ENCODE peak calls at places on chromosomes 12 and 14, in four cellular contexts. N is posterior cingulate gyrus, I is endothelial cell, Z is COLO829. P is an unnamed sample.

GRCh38 chr12:110732572-110732971 is 10.1 kb downstream of the PPP1CC start:
- DNase-seq in N (no peak), I (no peak), Z (no peak), P (peak)

GRCh38 chr12:46667547-46667946 is 158.2 kb downstream of the SLC38A4 start:
- DNase-seq in N (no peak), I (no peak), Z (no peak), P (no peak)

GRCh38 chr14:72788972-72789728 is 104.8 kb downstream of the DPF3 start:
- DNase-seq in N (no peak), I (no peak), Z (no peak), P (no peak)

GRCh38 chr12:1857821-1858220 is 37.5 kb downstream of the LRTM2 start:
- DNase-seq in N (no peak), I (no peak), Z (no peak), P (peak)

GRCh38 chr12:5872745-5873144 is 72.3 kb downstream of the ANO2 start:
- DNase-seq in N (no peak), I (no peak), Z (no peak), P (no peak)

GRCh38 chr12:26798013-26798412 is 35.0 kb downstream of the ITPR2 start:
- DNase-seq in N (no peak), I (no peak), Z (no peak), P (no peak)

GRCh38 chr12:27523305-27523641 is 733 bp upstream of the PPFIBP1 start:
- DNase-seq in N (no peak), I (no peak), Z (peak), P (no peak)

GRCh38 chr14:65334765-65335411 is 77.6 kb upstream of the FUT8 start:
- DNase-seq in N (no peak), I (no peak), Z (no peak), P (no peak)

GRCh38 chr12:97097734-97098133 is 190.7 kb downstream of the NEDD1 start:
- DNase-seq in N (no peak), I (no peak), Z (no peak), P (no peak)

GRCh38 chr12:71871116-71871515 is 31.6 kb downstream of the TBC1D15 start:
- DNase-seq in N (no peak), I (no peak), Z (no peak), P (no peak)

GRCh38 chr12:115755061-115755751 is 522.3 kb downstream of the MED13L start:
- DNase-seq in N (no peak), I (no peak), Z (no peak), P (no peak)

GRCh38 chr12:89105243-89105642 is 247.1 kb downstream of the DUSP6 start:
- DNase-seq in N (no peak), I (no peak), Z (no peak), P (no peak)

GRCh38 chr12:105409286-105409685 is 78.8 kb downstream of the C12orf75 start:
- DNase-seq in N (no peak), I (no peak), Z (no peak), P (no peak)

GRCh38 chr12:22525426-22525825 is 18.9 kb downstream of the C2CD5 start:
- DNase-seq in N (no peak), I (no peak), Z (no peak), P (no peak)

GRCh38 chr12:87953257-87953860 is 75.8 kb downstream of the C12orf50 start:
- DNase-seq in N (no peak), I (peak), Z (peak), P (no peak)

GRCh38 chr12:19799886-19800602 is 360.8 kb downstream of the AEBP2 start:
- DNase-seq in N (no peak), I (no peak), Z (no peak), P (no peak)

GRCh38 chr12:115895247-115895646 is 382.2 kb downstream of the MED13L start:
- DNase-seq in N (no peak), I (no peak), Z (peak), P (no peak)

GRCh38 chr12:67025543-67026114 is 243.5 kb upstream of the CAND1 start:
- DNase-seq in N (no peak), I (peak), Z (peak), P (no peak)

GRCh38 chr12:62802321-62802720 is 132.6 kb downstream of the PPM1H start:
- DNase-seq in N (no peak), I (no peak), Z (no peak), P (no peak)

GRCh38 chr12:108949976-108950375 is 70.1 kb downstream of the DAO start:
- DNase-seq in N (no peak), I (no peak), Z (no peak), P (no peak)

GRCh38 chr14:55908071-55908470 is 210.1 kb upstream of the PELI2 start:
- DNase-seq in N (no peak), I (no peak), Z (no peak), P (no peak)

GRCh38 chr12:5083955-5084849 is 40.5 kb downstream of the KCNA5 start:
- DNase-seq in N (no peak), I (peak), Z (peak), P (no peak)

GRCh38 chr12:92899388-92900001 is 29.6 kb downstream of the EEA1 start:
- DNase-seq in N (no peak), I (no peak), Z (peak), P (peak)

GRCh38 chr14:21231020-21231652 is 38.1 kb downstream of the HNRNPC start:
- DNase-seq in N (no peak), I (no peak), Z (no peak), P (no peak)

GRCh38 chr12:97127061-97127460 is 220.0 kb downstream of the NEDD1 start:
- DNase-seq in N (no peak), I (no peak), Z (no peak), P (no peak)